ENCODE peak calls at places on chromosomes 4 and X, in four cellular contexts. H is mesendoderm, G is fibroblast of lung, O is adipocyte. L is an unnamed sample.

GRCh38 chr4:37392540-37393255 is 148.2 kb downstream of the NWD2 start:
- DNase-seq in H (peak; percentile 26), G (peak; percentile 1), O (no peak), L (peak; percentile 5)

GRCh38 chr4:7209699-7210098 is 17.4 kb downstream of the SORCS2 start:
- DNase-seq in H (no peak), G (no peak), O (no peak), L (no peak)

GRCh38 chrX:131812847-131813825 is 210.0 kb upstream of the STK26 start:
- DNase-seq in H (no peak), G (peak; percentile 62), O (peak; percentile 37), L (no peak)

GRCh38 chr4:180610317-180610716 is 1632.9 kb upstream of the TENM3 start:
- DNase-seq in H (no peak), G (peak; percentile 66), O (no peak), L (no peak)

GRCh38 chr4:1211951-1212545 is 36.9 kb downstream of the CTBP1 start:
- DNase-seq in H (no peak), G (no peak), O (no peak), L (no peak)

GRCh38 chrX:106716463-106716862 is 10.0 kb upstream of the RNF128 start:
- DNase-seq in H (no peak), G (no peak), O (no peak), L (no peak)

GRCh38 chr4:20356565-20356964 is 104.9 kb downstream of the SLIT2 start:
- DNase-seq in H (no peak), G (peak; percentile 45), O (no peak), L (peak; percentile 79)

GRCh38 chr4:46927201-46927600 is 18.2 kb upstream of the COX7B2 start:
- DNase-seq in H (no peak), G (peak; percentile 39), O (peak; percentile 14), L (no peak)

GRCh38 chrX:71618787-71619186 is 476 bp upstream of the CXCR3 start:
- DNase-seq in H (no peak), G (no peak), O (no peak), L (no peak)

GRCh38 chrX:153603131-153603656 is 4.3 kb upstream of the CCNQ start:
- DNase-seq in H (no peak), G (no peak), O (no peak), L (no peak)

GRCh38 chrX:85963736-85964135 is 83.6 kb downstream of the CHM start:
- DNase-seq in H (peak; percentile 64), G (peak; percentile 76), O (peak; percentile 54), L (no peak)

GRCh38 chrX:48665991-48666390 is 17.6 kb upstream of the WAS start:
- DNase-seq in H (no peak), G (peak; percentile 20), O (no peak), L (no peak)

GRCh38 chrX:74408310-74408709 is 13.0 kb upstream of the SLC16A2 start:
- DNase-seq in H (no peak), G (no peak), O (no peak), L (no peak)

GRCh38 chr4:139301821-139302611 is at the start of gene NDUFC1:
- DNase-seq in H (peak; percentile 76), G (peak; percentile 43), O (peak; percentile 75), L (peak; percentile 72)

GRCh38 chr4:47641755-47642154 is 156.7 kb downstream of the ATP10D start:
- DNase-seq in H (no peak), G (peak; percentile 46), O (no peak), L (no peak)

GRCh38 chrX:150464001-150464400 is 100.9 kb downstream of the MAMLD1 start:
- DNase-seq in H (no peak), G (no peak), O (no peak), L (no peak)

GRCh38 chr4:114807759-114808404 is 209.3 kb downstream of the UGT8 start:
- DNase-seq in H (peak; percentile 80), G (peak; percentile 6), O (peak; percentile 31), L (peak; percentile 71)

GRCh38 chr4:25351777-25352421 is 25.2 kb upstream of the ANAPC4 start:
- DNase-seq in H (peak; percentile 84), G (peak; percentile 75), O (peak; percentile 42), L (no peak)

GRCh38 chr4:101307901-101308300 is 39.4 kb downstream of the PPP3CA start:
- DNase-seq in H (no peak), G (no peak), O (peak; percentile 26), L (no peak)

GRCh38 chr4:78220283-78220682 is 163.2 kb downstream of the FRAS1 start:
- DNase-seq in H (no peak), G (no peak), O (no peak), L (no peak)

GRCh38 chr4:1767058-1767769 is 25.9 kb upstream of the FGFR3 start:
- DNase-seq in H (peak; percentile 52), G (no peak), O (peak; percentile 48), L (peak; percentile 95)

GRCh38 chrX:38975368-38975767 is 174.1 kb downstream of the MID1IP1 start:
- DNase-seq in H (no peak), G (no peak), O (peak; percentile 40), L (no peak)

GRCh38 chrX:134528936-134529335 is 69.0 kb downstream of the HPRT1 start:
- DNase-seq in H (no peak), G (no peak), O (no peak), L (no peak)

GRCh38 chr4:2948895-2949781 is 14.1 kb downstream of the NOP14 start:
- DNase-seq in H (peak; percentile 62), G (no peak), O (peak; percentile 32), L (no peak)

GRCh38 chrX:53262918-53263394 is 18.4 kb downstream of the IQSEC2 start:
- DNase-seq in H (no peak), G (peak; percentile 66), O (peak; percentile 22), L (no peak)

GRCh38 chr4:94741304-94741703 is 16.5 kb upstream of the BMPR1B start:
- DNase-seq in H (no peak), G (peak; percentile 16), O (peak; percentile 28), L (no peak)

GRCh38 chr4:110197421-110198398 is 705 bp downstream of the ELOVL6 start:
- DNase-seq in H (peak; percentile 81), G (peak; percentile 57), O (peak; percentile 75), L (peak; percentile 58)

GRCh38 chrX:20313889-20314288 is 47.2 kb upstream of the RPS6KA3 start:
- DNase-seq in H (no peak), G (no peak), O (no peak), L (no peak)

GRCh38 chr4:77802406-77802805 is 16.8 kb downstream of the CNOT6L start:
- DNase-seq in H (no peak), G (no peak), O (no peak), L (no peak)

GRCh38 chr4:89685690-89686089 is 151.3 kb downstream of the SNCA start:
- DNase-seq in H (no peak), G (no peak), O (no peak), L (no peak)

GRCh38 chr4:147773261-147774184 is 41.6 kb downstream of the ARHGAP10 start:
- DNase-seq in H (peak; percentile 33), G (peak; percentile 74), O (peak; percentile 66), L (no peak)

GRCh38 chr4:123325241-123325681 is 71.3 kb upstream of the SPRY1 start:
- DNase-seq in H (peak; percentile 28), G (peak; percentile 70), O (peak; percentile 9), L (no peak)

DNA sequence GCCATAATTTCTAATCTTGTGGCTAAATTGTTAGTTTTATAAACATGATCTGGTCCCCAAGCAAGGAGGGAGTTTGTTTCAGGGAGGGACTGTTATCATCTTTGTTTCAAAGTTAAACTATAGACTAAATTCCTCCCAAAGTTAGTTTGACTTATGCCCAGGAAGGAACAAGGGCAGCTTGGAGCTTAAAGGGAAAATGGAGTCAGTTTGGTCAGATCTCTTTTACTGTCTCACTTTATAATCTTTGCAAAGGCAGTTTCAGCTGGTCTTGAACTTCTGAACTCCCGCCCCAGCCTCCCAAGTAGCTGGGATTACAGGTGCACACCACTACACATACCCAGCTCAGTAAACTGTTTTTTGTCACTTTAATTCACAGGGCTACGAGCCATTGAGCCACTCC is 214.7 kb downstream of the ZNF674 start:
- DNase-seq in H (no peak), G (no peak), O (no peak), L (no peak)
- H3K9ac ChIP-seq in H (no peak overlapping the region), G (no peak overlapping the region), O (no peak overlapping the region), L (no peak overlapping the region)

GRCh38 chrX:96685205-96686099 is 810 bp downstream of the DIAPH2 start:
- DNase-seq in H (peak; percentile 40), G (peak; percentile 53), O (peak; percentile 65), L (peak; percentile 30)

GRCh38 chrX:96682516-96682915 is 2.1 kb upstream of the DIAPH2 start:
- DNase-seq in H (no peak), G (no peak), O (no peak), L (no peak)

GRCh38 chrX:96688789-96689188 is 4.1 kb downstream of the DIAPH2 start:
- DNase-seq in H (peak; percentile 62), G (no peak), O (no peak), L (peak; percentile 6)

GRCh38 chrX:96683997-96684338 is 674 bp upstream of the DIAPH2 start:
- DNase-seq in H (no peak), G (no peak), O (peak; percentile 49), L (peak; percentile 45)

GRCh38 chrX:96684339-96685204 is at the start of gene DIAPH2:
- DNase-seq in H (peak; percentile 89), G (peak; percentile 80), O (peak; percentile 79), L (peak; percentile 88)
- H3K4me3 ChIP-seq in H (peak within 1 kb of the TSS; percentile 79), G (peak within 1 kb of the TSS; percentile 64), O (peak within 1 kb of the TSS; percentile 86), L (peak within 1 kb of the TSS; percentile 76)

GRCh38 chr4:4585012-4585670 is 43.3 kb upstream of the STX18 start:
- DNase-seq in H (no peak), G (peak; percentile 80), O (peak; percentile 73), L (no peak)
- H3K9ac ChIP-seq in H (no peak overlapping the region), G (no peak overlapping the region), O (peak overlapping the region; percentile 77), L (no peak overlapping the region)

DNA sequence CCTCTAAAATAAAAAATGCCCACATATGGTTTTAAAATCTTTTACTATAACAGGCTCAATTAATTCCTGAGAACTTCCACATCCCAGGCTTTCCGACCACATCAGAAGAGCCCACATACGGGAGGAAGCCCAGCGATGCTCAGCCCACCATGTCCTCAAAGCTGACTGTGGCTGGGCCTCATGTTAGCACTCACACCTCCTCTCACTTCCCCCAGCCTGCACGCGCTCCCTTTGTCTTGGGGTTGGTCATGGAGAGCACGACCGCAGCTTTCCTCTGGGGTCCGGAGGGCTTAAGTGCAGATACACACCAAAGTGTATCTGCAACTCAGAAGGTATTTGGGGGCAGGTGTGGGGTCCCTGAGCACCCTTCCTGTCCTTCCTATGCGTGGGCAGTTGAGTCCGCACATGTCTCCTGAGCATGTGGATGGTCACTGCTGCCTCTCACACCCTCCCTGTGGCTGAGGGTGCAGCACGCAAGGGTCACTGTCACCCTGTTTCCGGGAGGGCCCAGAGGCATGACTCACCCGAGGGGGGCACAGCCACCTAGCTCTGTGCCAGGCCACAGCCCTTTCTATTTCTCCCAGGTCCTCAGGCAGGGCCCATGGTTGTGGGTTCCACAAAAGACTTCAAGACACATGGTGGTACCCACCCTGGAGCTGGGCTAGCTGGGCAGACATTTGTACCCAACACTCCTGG is 21.2 kb downstream of the WDR1 start:
- DNase-seq in H (no peak), G (no peak), O (no peak), L (no peak)
- H3K4me3 ChIP-seq in H (no peak overlapping the region), G (no peak overlapping the region), O (peak overlapping the region; percentile 22), L (no peak overlapping the region)

GRCh38 chrX:9352683-9353430 is 112.0 kb upstream of the TBL1X start:
- DNase-seq in H (no peak), G (peak; percentile 75), O (peak; percentile 40), L (no peak)
- H3K9ac ChIP-seq in H (no peak overlapping the region), G (no peak overlapping the region), O (peak overlapping the region; percentile 13), L (no peak overlapping the region)